ENCODE peak calls at places on chromosomes 12 and 14, in nine cellular contexts. G is substantia nigra, X is transverse colon, D is fibroblast of pulmonary artery, V is colonic mucosa, U is astrocyte of the cerebellum, Y is amniotic stem cell, H is fibroblast of the aortic adventitia, F is fibroblast of mammary gland. I is an unnamed sample.

GRCh38 chr12:1630081-1630826 is 1.2 kb downstream of the WNT5B start:
- DNase-seq in G (no peak), X (peak; percentile 59), D (no peak), V (peak; percentile 57), U (no peak), Y (no peak), H (no peak), F (peak; percentile 40), I (peak; percentile 12)

GRCh38 chr14:61468063-61468825 is 146.9 kb downstream of the PRKCH start:
- DNase-seq in G (no peak), X (no peak), D (no peak), V (peak; percentile 11), U (peak; percentile 68), Y (no peak), H (no peak), F (no peak), I (no peak)

GRCh38 chr12:131017477-131017991 is 63.8 kb downstream of the ADGRD1 start:
- DNase-seq in G (no peak), X (no peak), D (no peak), V (no peak), U (no peak), Y (no peak), H (no peak), F (no peak), I (no peak)

GRCh38 chr12:25970916-25971674 is 12.6 kb downstream of the RASSF8 start:
- DNase-seq in G (no peak), X (no peak), D (no peak), V (no peak), U (no peak), Y (no peak), H (peak; percentile 62), F (peak; percentile 35), I (no peak)

GRCh38 chr14:89276424-89276975 is 140.5 kb downstream of the FOXN3 start:
- DNase-seq in G (no peak), X (peak; percentile 33), D (no peak), V (no peak), U (peak; percentile 34), Y (no peak), H (no peak), F (peak; percentile 51), I (no peak)

GRCh38 chr12:77377116-77377515 is 311.7 kb upstream of the E2F7 start:
- DNase-seq in G (no peak), X (no peak), D (peak; percentile 45), V (no peak), U (no peak), Y (no peak), H (peak; percentile 63), F (peak; percentile 91), I (no peak)

GRCh38 chr12:70730675-70731180 is 93.5 kb upstream of the PTPRB start:
- DNase-seq in G (no peak), X (no peak), D (no peak), V (no peak), U (no peak), Y (no peak), H (no peak), F (no peak), I (no peak)

GRCh38 chr14:101068958-101069549 is 165.5 kb upstream of the RTL1 start:
- DNase-seq in G (no peak), X (peak; percentile 1), D (no peak), V (no peak), U (no peak), Y (no peak), H (no peak), F (no peak), I (no peak)

GRCh38 chr14:52891800-52892199 is 59.0 kb downstream of the FERMT2 start:
- DNase-seq in G (no peak), X (no peak), D (no peak), V (no peak), U (no peak), Y (no peak), H (no peak), F (no peak), I (no peak)

GRCh38 chr14:104604461-104605449 is at the start of gene TMEM179:
- DNase-seq in G (no peak), X (no peak), D (peak; percentile 10), V (no peak), U (no peak), Y (no peak), H (no peak), F (no peak), I (no peak)

GRCh38 chr12:75666126-75666979 is 154.9 kb upstream of the KRR1 start:
- DNase-seq in G (no peak), X (no peak), D (peak; percentile 29), V (peak; percentile 21), U (no peak), Y (no peak), H (peak; percentile 39), F (no peak), I (no peak)

GRCh38 chr12:71045781-71046180 is 112.0 kb downstream of the TSPAN8 start:
- DNase-seq in G (no peak), X (no peak), D (peak; percentile 87), V (no peak), U (peak; percentile 43), Y (peak; percentile 1), H (peak; percentile 88), F (peak; percentile 96), I (no peak)

GRCh38 chr14:65361920-65362319 is 50.6 kb upstream of the FUT8 start:
- DNase-seq in G (no peak), X (no peak), D (peak; percentile 89), V (no peak), U (peak; percentile 49), Y (no peak), H (peak; percentile 98), F (peak; percentile 88), I (no peak)

GRCh38 chr12:45191239-45191638 is 24.7 kb upstream of the ANO6 start:
- DNase-seq in G (no peak), X (no peak), D (peak; percentile 52), V (no peak), U (no peak), Y (no peak), H (peak; percentile 33), F (peak; percentile 63), I (no peak)

GRCh38 chr12:1360812-1361211 is 233.6 kb downstream of the FBXL14 start:
- DNase-seq in G (no peak), X (no peak), D (peak; percentile 30), V (no peak), U (no peak), Y (no peak), H (peak; percentile 58), F (peak; percentile 43), I (no peak)

GRCh38 chr14:71701990-71702389 is 230.2 kb upstream of the RGS6 start:
- DNase-seq in G (no peak), X (no peak), D (no peak), V (no peak), U (no peak), Y (no peak), H (no peak), F (no peak), I (no peak)

GRCh38 chr12:77842430-77842829 is 11.7 kb downstream of the NAV3 start:
- DNase-seq in G (no peak), X (no peak), D (no peak), V (no peak), U (no peak), Y (no peak), H (no peak), F (peak; percentile 50), I (no peak)

GRCh38 chr14:68563256-68564131 is 229.4 kb downstream of the ZFP36L1 start:
- DNase-seq in G (no peak), X (no peak), D (peak; percentile 83), V (no peak), U (no peak), Y (no peak), H (peak; percentile 94), F (peak; percentile 59), I (no peak)